ENCODE peak calls at places on chromosomes 4 and X, in five cellular contexts. V is aorta, A is NCI-H1417, W is activated gamma-delta T cell treated with Interleukin-2 at 50 U/mL for 16 hours, D is amniotic stem cell. S is an unnamed sample.

GRCh38 chrX:153723351-153724251 is 586 bp downstream of the BCAP31 start:
- DNase-seq in V (peak), A (peak), W (peak), D (no peak), S (peak)

GRCh38 chrX:15241258-15241657 is 28.6 kb downstream of the ASB9 start:
- DNase-seq in V (no peak), A (no peak), W (no peak), D (no peak), S (no peak)

GRCh38 chr4:120839974-120840751 is 82.4 kb downstream of the PRDM5 start:
- DNase-seq in V (no peak), A (no peak), W (no peak), D (no peak), S (peak)

GRCh38 chrX:103913356-103914020 is 48.9 kb upstream of the TMSB15B start:
- DNase-seq in V (no peak), A (no peak), W (no peak), D (no peak), S (no peak)

GRCh38 chr4:151808120-151808529 is 47.3 kb upstream of the GATB start:
- DNase-seq in V (no peak), A (no peak), W (no peak), D (no peak), S (no peak)

GRCh38 chrX:13876652-13877051 is 59.8 kb upstream of the GPM6B start:
- DNase-seq in V (no peak), A (no peak), W (no peak), D (no peak), S (no peak)

GRCh38 chrX:634306-634958 is 3.8 kb downstream of the SHOX start:
- DNase-seq in V (peak), A (no peak), W (no peak), D (no peak), S (peak)

GRCh38 chr4:68951078-68951805 is at the start of gene UGT2A3:
- DNase-seq in V (no peak), A (no peak), W (no peak), D (no peak), S (no peak)

GRCh38 chr4:42995343-42995944 is 102.9 kb downstream of the GRXCR1 start:
- DNase-seq in V (no peak), A (peak), W (no peak), D (no peak), S (no peak)

GRCh38 chrX:128897611-128898010 is 625.7 kb downstream of the SMARCA1 start:
- DNase-seq in V (no peak), A (no peak), W (no peak), D (no peak), S (no peak)

GRCh38 chr4:160351018-160351417 is 1248.1 kb downstream of the RAPGEF2 start:
- DNase-seq in V (no peak), A (no peak), W (no peak), D (no peak), S (no peak)

GRCh38 chrX:37685452-37686347 is at the start of gene XK:
- DNase-seq in V (peak), A (peak), W (peak), D (no peak), S (peak)

GRCh38 chrX:8067754-8068469 is 103.2 kb downstream of the VCX2 start:
- DNase-seq in V (no peak), A (peak), W (no peak), D (no peak), S (no peak)

GRCh38 chr4:125043453-125043852 is 271.3 kb upstream of the FAT4 start:
- DNase-seq in V (no peak), A (no peak), W (no peak), D (no peak), S (no peak)

GRCh38 chrX:12425496-12425895 is 287.2 kb downstream of the FRMPD4 start:
- DNase-seq in V (no peak), A (no peak), W (no peak), D (no peak), S (no peak)

GRCh38 chr4:8473920-8474590 is 33.5 kb downstream of the TRMT44 start:
- DNase-seq in V (no peak), A (no peak), W (no peak), D (no peak), S (no peak)

GRCh38 chr4:41179086-41179374 is 35.3 kb downstream of the APBB2 start:
- DNase-seq in V (no peak), A (no peak), W (no peak), D (no peak), S (no peak)

GRCh38 chr4:168846414-168846813 is 163.6 kb downstream of the CBR4 start:
- DNase-seq in V (no peak), A (no peak), W (no peak), D (no peak), S (no peak)

GRCh38 chrX:155819966-155820491 is 61.1 kb upstream of the VAMP7 start:
- DNase-seq in V (no peak), A (peak), W (peak), D (peak), S (no peak)

GRCh38 chrX:1403228-1403627 is 11.3 kb upstream of the SLC25A6 start:
- DNase-seq in V (peak), A (no peak), W (no peak), D (no peak), S (peak)

GRCh38 chr4:42568610-42569207 is 88.2 kb downstream of the ATP8A1 start:
- DNase-seq in V (no peak), A (peak), W (peak), D (peak), S (no peak)

GRCh38 chrX:48789366-48790220 is 3.2 kb downstream of the GATA1 start:
- DNase-seq in V (no peak), A (no peak), W (no peak), D (no peak), S (no peak)

GRCh38 chr4:15188581-15189539 is 186.6 kb downstream of the CPEB2 start:
- DNase-seq in V (no peak), A (no peak), W (no peak), D (no peak), S (no peak)

GRCh38 chr4:53717064-53717549 is 125.8 kb upstream of the LNX1 start:
- DNase-seq in V (no peak), A (no peak), W (no peak), D (no peak), S (no peak)

GRCh38 chr4:151931563-151931962 is 170.8 kb upstream of the GATB start:
- DNase-seq in V (no peak), A (no peak), W (no peak), D (no peak), S (no peak)

GRCh38 chr4:7270121-7270520 is 77.8 kb downstream of the SORCS2 start:
- DNase-seq in V (no peak), A (no peak), W (no peak), D (no peak), S (no peak)

GRCh38 chrX:54042609-54043010 is 1.7 kb downstream of the PHF8 start:
- DNase-seq in V (peak), A (peak), W (peak), D (peak), S (peak)

GRCh38 chrX:148933881-148934280 is 433.5 kb downstream of the AFF2 start:
- DNase-seq in V (no peak), A (no peak), W (no peak), D (no peak), S (no peak)

GRCh38 chr4:42329421-42329820 is 67.9 kb upstream of the SHISA3 start:
- DNase-seq in V (no peak), A (no peak), W (no peak), D (no peak), S (no peak)

GRCh38 chr4:135601351-135601750 is 1399.8 kb upstream of the PABPC4L start:
- DNase-seq in V (no peak), A (no peak), W (no peak), D (no peak), S (no peak)

GRCh38 chr4:20217521-20217920 is 34.2 kb upstream of the SLIT2 start:
- DNase-seq in V (no peak), A (no peak), W (no peak), D (no peak), S (no peak)